ENCODE peak calls at places on chromosomes 11 and 22, in four cellular contexts. Z is WTC11, E is AG10803, A is mammary epithelial cell. L is an unnamed sample.

GRCh38 chr11:120516461-120517389 is 5.2 kb downstream of the GRIK4 start:
- DNase-seq in Z (no peak), E (no peak), A (no peak), L (no peak)

GRCh38 chr11:65896009-65896999 is 3.9 kb downstream of the FOSL1 start:
- DNase-seq in Z (no peak), E (no peak), A (no peak), L (no peak)

GRCh38 chr11:6251120-6251733 is 8.4 kb upstream of the CCKBR start:
- DNase-seq in Z (peak), E (peak), A (peak), L (peak)

GRCh38 chr11:71340076-71340606 is 87.8 kb upstream of the SHANK2 start:
- DNase-seq in Z (no peak), E (no peak), A (no peak), L (no peak)

GRCh38 chr11:124724854-124725718 is 14.7 kb upstream of the NRGN start:
- DNase-seq in Z (no peak), E (no peak), A (no peak), L (no peak)

GRCh38 chr11:18853086-18853720 is 61.6 kb upstream of the PTPN5 start:
- DNase-seq in Z (peak), E (peak), A (peak), L (no peak)

GRCh38 chr11:37788141-37788877 is 1190.3 kb upstream of the RAG2 start:
- DNase-seq in Z (no peak), E (peak), A (peak), L (peak)

GRCh38 chr11:43920598-43921419 is 21.6 kb upstream of the C11orf96 start:
- DNase-seq in Z (no peak), E (peak), A (peak), L (peak)

GRCh38 chr11:33685061-33685460 is 15.6 kb downstream of the C11orf91 start:
- DNase-seq in Z (no peak), E (peak), A (peak), L (no peak)

GRCh38 chr22:45639747-45640102 is 31.9 kb upstream of the ATXN10 start:
- DNase-seq in Z (no peak), E (no peak), A (no peak), L (no peak)

GRCh38 chr11:67370351-67371076 is 2.9 kb downstream of the CLCF1 start:
- DNase-seq in Z (no peak), E (no peak), A (no peak), L (no peak)

GRCh38 chr11:115653926-115654325 is 149.7 kb upstream of the CADM1 start:
- DNase-seq in Z (no peak), E (no peak), A (no peak), L (peak)

GRCh38 chr11:123833095-123833494 is 26.9 kb upstream of the OR6M1 start:
- DNase-seq in Z (no peak), E (no peak), A (peak), L (no peak)

GRCh38 chr22:37300551-37301017 is 18.3 kb downstream of the CYTH4 start:
- DNase-seq in Z (no peak), E (no peak), A (no peak), L (no peak)

GRCh38 chr22:20721409-20722218 is 52.3 kb upstream of the SERPIND1 start:
- DNase-seq in Z (no peak), E (no peak), A (no peak), L (no peak)

GRCh38 chr11:95682552-95682951 is 107.0 kb downstream of the FAM76B start:
- DNase-seq in Z (no peak), E (peak), A (peak), L (no peak)

GRCh38 chr11:60303661-60304060 is 23.2 kb downstream of the MS4A4A start:
- DNase-seq in Z (no peak), E (no peak), A (no peak), L (no peak)

GRCh38 chr22:43014062-43014875 is 680 bp downstream of the PACSIN2 start:
- DNase-seq in Z (peak), E (no peak), A (no peak), L (no peak)

GRCh38 chr22:45757068-45757467 is 85.4 kb downstream of the ATXN10 start:
- DNase-seq in Z (peak), E (peak), A (no peak), L (peak)

GRCh38 chr11:94728541-94728940 is 39.6 kb upstream of the AMOTL1 start:
- DNase-seq in Z (no peak), E (peak), A (peak), L (no peak)

GRCh38 chr22:31229402-31230140 is 17.5 kb downstream of the LIMK2 start:
- DNase-seq in Z (no peak), E (peak), A (no peak), L (no peak)

GRCh38 chr22:31230871-31231621 is 18.9 kb downstream of the LIMK2 start:
- DNase-seq in Z (no peak), E (peak), A (peak), L (no peak)

GRCh38 chr22:31233001-31233400 is 20.9 kb downstream of the LIMK2 start:
- DNase-seq in Z (no peak), E (no peak), A (no peak), L (no peak)

GRCh38 chr22:31228425-31228824 is 16.3 kb downstream of the LIMK2 start:
- DNase-seq in Z (no peak), E (no peak), A (no peak), L (no peak)

DNA sequence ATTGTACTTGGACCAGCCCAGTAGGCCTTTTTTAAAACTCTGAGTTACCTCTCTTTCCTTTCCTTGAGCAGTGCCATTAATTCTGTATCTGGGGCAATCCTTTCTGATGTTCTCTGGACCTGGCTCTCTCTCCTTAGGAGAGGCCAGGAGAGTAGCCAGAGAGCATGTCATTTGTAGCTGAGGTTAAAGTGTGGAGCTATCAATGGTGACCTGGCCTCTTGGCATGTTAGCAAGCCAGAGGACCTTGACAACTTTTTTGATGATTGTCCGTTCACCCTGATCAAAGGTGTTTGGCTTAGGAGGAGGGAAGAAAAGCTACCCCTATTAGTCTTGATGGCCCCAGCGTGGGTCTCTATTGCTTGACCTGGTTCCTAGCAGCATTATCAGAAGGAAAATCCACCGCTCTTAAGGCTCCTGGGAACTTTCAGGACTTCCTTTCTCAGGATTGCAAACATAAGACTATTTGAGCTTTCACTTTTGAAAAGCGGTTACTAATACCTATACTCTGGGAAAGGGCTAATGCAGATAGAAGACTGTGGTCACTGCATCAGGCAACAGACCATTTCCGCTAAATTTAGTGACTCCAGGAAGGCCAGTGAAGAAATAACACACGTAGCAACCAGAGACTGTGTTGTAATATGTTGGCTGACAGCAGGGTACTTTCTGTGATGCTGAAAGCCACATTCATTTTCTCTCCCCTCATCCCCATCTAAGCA is 18.2 kb downstream of the LIMK2 start:
- DNase-seq in Z (no peak), E (peak), A (no peak), L (no peak)
- TF ChIP-seq CTCF in Z (no peak), E (no peak), A (no peak), L (no peak)

GRCh38 chr11:134206185-134206584 is 17.6 kb downstream of the NCAPD3 start:
- DNase-seq in Z (no peak), E (no peak), A (no peak), L (no peak)

GRCh38 chr11:134205729-134206128 is 18.0 kb downstream of the NCAPD3 start:
- DNase-seq in Z (no peak), E (no peak), A (no peak), L (no peak)

GRCh38 chr11:134202661-134203060 is 21.1 kb downstream of the NCAPD3 start:
- DNase-seq in Z (no peak), E (no peak), A (no peak), L (no peak)

GRCh38 chr11:134207538-134208239 is 16.1 kb downstream of the NCAPD3 start:
- DNase-seq in Z (peak), E (peak), A (no peak), L (no peak)
- TF ChIP-seq CTCF in Z (peak), E (peak), A (peak), L (peak)

DNA sequence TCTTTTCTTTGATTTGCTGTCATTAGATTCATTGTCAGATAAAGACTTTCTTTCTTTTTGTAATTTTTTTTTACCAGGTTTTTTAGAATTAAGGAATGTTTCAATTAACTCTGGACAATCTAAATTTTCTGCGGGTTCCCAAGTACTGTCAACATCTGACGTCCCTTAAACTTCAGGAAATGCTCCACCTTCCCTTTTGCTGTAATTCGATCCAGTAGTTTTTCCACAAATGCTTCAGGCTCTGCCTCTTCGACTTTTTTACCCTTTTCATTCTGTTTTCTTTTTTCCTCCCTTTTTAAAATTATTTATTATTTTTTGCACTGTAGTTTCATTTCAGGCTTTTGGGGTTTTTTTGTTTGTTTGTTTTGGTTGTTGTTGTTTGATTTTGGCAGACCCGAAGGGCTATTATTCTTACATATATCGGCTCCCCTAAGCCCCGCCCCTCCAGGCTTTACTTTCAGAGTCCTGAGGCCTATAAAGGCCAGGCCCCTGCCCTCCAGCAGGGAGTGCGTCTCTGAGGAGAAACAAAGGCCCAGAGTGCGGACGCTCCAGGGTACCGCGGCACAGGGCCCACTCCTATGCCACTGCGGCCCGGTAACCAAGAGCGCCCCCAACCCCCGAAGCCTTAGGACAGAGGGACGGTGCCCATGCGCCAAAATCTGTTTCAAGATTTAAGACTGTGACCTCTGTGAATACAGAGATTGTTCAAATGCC is 116.4 kb downstream of the TYR start:
- DNase-seq in Z (peak), E (peak), A (no peak), L (no peak)
- TF ChIP-seq CTCF in Z (no peak), E (no peak), A (no peak), L (no peak)

GRCh38 chr11:102368472-102368871 is 21.5 kb downstream of the BIRC2 start:
- DNase-seq in Z (no peak), E (no peak), A (no peak), L (no peak)

GRCh38 chr11:102364991-102365390 is 18.0 kb downstream of the BIRC2 start:
- DNase-seq in Z (no peak), E (no peak), A (no peak), L (no peak)

GRCh38 chr11:102367364-102367763 is 20.4 kb downstream of the BIRC2 start:
- DNase-seq in Z (no peak), E (peak), A (no peak), L (no peak)
- TF ChIP-seq CTCF in Z (no peak), E (peak), A (peak), L (peak)

DNA sequence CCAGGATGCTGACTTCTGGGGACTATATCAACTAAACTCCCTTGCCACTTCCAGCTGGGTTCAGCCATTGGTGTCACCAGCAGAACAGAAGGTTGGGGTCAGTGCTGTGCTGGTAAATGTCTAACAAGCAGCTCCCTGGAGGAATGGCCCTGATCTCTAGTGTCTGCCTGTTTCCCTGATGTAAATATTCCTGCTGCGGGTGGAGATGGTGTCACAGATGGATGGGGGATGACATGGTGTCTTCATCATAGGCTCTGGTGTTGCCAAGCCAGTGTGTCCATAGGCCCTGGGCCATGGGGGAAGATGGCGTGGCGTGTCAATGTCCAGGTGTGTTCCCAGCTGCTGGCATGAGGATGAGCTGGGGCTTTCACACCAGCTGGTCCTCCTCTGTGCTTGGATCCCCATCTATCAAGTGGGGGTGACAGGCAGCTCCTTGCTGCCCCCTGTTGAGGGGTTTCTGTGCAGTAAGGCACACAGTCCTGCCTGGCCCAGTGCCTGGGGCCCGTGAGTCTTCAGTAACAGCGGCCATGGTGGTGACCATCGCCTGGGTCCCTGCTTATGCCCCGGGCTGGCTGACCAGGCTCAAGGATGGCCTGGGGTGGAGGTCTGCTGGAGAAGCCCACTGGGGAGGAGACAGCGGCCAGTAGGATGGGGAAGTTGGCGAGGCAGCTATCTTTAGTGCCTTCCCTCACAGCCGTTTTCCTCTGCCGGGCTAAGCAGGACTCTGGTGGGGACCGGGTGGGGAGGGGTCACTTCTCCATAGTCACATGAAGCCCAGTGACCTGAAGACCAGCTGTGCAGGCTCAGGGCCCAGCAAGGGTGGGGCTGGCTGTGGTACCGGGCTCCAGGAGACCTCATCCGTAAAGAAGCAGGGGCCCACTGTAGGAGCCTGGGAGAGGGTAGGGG is 12.7 kb downstream of the RPL3 start:
- DNase-seq in Z (peak), E (no peak), A (no peak), L (no peak)
- TF ChIP-seq CTCF in Z (no peak), E (peak), A (peak), L (peak)

DNA sequence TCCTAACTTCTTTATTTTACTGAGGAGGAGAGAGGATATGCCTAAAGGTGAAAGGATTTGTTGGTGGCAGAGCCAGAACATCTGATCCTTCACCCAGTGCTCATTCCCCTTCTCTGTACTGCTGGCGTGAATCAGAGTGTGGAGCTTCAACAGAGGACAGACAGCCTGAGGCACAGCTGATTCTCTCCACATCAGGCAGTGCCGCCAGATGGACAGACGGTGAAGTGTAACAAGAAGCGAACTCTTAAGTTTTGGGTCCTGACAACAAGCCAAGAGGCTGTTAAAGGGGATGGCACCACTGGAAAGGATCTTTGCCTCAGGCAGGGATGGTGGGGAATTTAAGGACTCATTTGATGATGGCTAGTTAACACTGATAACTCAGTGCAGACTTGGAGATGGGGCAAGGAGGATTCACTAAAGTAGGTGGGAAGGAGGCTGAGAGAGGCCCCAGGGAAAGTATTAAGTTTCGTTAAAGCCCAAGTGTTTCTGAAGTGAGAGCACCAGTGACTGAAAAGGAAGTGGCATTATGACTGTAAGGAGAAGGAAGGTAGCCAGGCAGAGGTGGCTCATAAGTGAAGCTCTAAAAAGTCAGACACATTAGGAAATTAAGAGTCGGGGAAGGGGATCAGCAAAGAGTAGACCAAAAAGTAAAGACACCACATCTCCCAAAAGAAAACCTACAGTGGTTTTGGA is 81.3 kb downstream of the CLPB start:
- DNase-seq in Z (peak), E (peak), A (peak), L (peak)
- TF ChIP-seq CTCF in Z (no peak), E (peak), A (peak), L (peak)

DNA sequence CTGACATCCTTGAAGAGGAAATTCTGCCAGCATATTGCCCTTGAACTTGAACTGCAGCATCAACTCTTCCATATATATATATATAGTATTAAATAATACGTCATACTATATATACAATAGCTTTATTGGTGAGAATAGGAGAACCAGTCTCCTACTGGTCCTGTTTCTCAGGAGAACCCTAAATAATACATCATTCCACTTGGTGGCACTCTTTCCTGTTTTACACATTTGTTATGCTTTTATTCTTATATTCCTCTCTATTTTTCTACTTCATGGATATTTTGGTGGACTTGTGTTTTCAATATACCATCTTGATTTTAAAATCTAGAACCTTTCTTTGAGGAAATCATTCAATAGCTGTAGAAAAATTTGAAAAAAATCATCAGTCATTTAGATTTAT is 193.3 kb downstream of the TRPC6 start:
- DNase-seq in Z (no peak), E (peak), A (no peak), L (no peak)
- TF ChIP-seq CTCF in Z (no peak), E (peak), A (peak), L (peak)

GRCh38 chr22:17104336-17104935 is 16.7 kb downstream of the TMEM121B start:
- DNase-seq in Z (no peak), E (no peak), A (no peak), L (no peak)
- TF ChIP-seq CTCF in Z (no peak), E (no peak), A (no peak), L (no peak)

DNA sequence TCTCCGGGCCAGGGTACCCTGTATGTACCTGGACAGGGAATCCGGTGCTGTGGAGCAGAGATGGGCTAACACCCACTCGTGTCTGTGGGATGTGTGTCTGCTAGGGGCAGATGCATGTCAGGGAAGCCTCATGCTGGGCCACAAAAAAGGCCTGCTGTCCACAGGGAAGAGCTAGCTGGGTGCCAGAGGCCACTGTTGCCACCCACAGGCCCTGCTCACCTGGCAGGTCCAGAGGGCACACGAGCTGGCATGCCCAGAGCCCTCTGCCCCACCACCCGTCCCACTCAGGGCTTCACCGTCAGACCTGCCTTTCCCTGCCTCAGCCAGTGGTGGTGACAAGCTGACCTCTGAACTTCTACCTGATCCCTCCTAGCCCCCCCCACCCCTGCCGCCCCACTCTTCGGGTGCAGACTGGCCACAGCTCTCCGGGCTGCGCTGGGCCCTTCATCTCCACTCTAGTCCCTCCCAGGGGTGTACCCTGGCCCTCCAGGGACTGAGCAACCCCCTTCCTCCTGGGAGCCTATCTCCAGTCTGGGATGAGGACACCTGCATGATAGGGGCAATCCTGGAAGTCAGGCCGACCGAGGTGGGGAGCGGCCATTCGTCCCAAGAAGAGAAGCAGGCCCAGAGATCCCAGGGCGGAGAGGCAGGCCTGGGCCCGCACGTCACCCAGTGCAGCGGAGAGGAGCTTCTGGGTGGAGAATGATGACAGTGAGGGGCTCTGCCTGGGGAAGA is 1.3 kb downstream of the SLC25A22 start:
- DNase-seq in Z (no peak), E (no peak), A (no peak), L (no peak)
- TF ChIP-seq CTCF in Z (no peak), E (no peak), A (no peak), L (no peak)

L was measured in BJ.